ENCODE peak calls at places on chromosomes 13 and 19, in four cellular contexts. One of them, this sample, is unnamed.

GRCh38 chr13:102784501-102784900 is 10.9 kb upstream of the TEX30 start:
- DNase-seq in CD8-positive, alpha-beta memory T cell: no peak
- DNase-seq in colonic mucosa: no peak
- DNase-seq in left lung: no peak
- DNase-seq in this sample: no peak

GRCh38 chr19:53538378-53539109 is 599 bp downstream of the ZNF331 start:
- DNase-seq in CD8-positive, alpha-beta memory T cell: no peak
- DNase-seq in colonic mucosa: no peak
- DNase-seq in left lung: no peak
- DNase-seq in this sample: no peak

GRCh38 chr13:110233181-110233641 is 73.7 kb downstream of the COL4A1 start:
- DNase-seq in CD8-positive, alpha-beta memory T cell: no peak
- DNase-seq in colonic mucosa: no peak
- DNase-seq in left lung: no peak
- DNase-seq in this sample: peak

GRCh38 chr19:6800991-6801396 is 28.5 kb downstream of the VAV1 start:
- DNase-seq in CD8-positive, alpha-beta memory T cell: no peak
- DNase-seq in colonic mucosa: no peak
- DNase-seq in left lung: no peak
- DNase-seq in this sample: no peak

GRCh38 chr13:41326661-41327060 is 15.6 kb downstream of the NAA16 start:
- DNase-seq in CD8-positive, alpha-beta memory T cell: no peak
- DNase-seq in colonic mucosa: no peak
- DNase-seq in left lung: no peak
- DNase-seq in this sample: no peak

GRCh38 chr13:106140476-106140875 is 395.0 kb downstream of the EFNB2 start:
- DNase-seq in CD8-positive, alpha-beta memory T cell: no peak
- DNase-seq in colonic mucosa: no peak
- DNase-seq in left lung: no peak
- DNase-seq in this sample: no peak

GRCh38 chr19:57712222-57712621 is 3.2 kb upstream of the ZNF154 start:
- DNase-seq in CD8-positive, alpha-beta memory T cell: no peak
- DNase-seq in colonic mucosa: no peak
- DNase-seq in left lung: no peak
- DNase-seq in this sample: no peak

GRCh38 chr19:41324921-41325639 is 15.1 kb downstream of the CCDC97 start:
- DNase-seq in CD8-positive, alpha-beta memory T cell: peak
- DNase-seq in colonic mucosa: peak
- DNase-seq in left lung: peak
- DNase-seq in this sample: peak

GRCh38 chr13:76148374-76148773 is 512.2 kb downstream of the LMO7 start:
- DNase-seq in CD8-positive, alpha-beta memory T cell: no peak
- DNase-seq in colonic mucosa: no peak
- DNase-seq in left lung: no peak
- DNase-seq in this sample: no peak

GRCh38 chr19:55198651-55199050 is 10.7 kb downstream of the PTPRH start:
- DNase-seq in CD8-positive, alpha-beta memory T cell: no peak
- DNase-seq in colonic mucosa: no peak
- DNase-seq in left lung: no peak
- DNase-seq in this sample: no peak

GRCh38 chr19:13208131-13208963 is 58.1 kb downstream of the IER2 start:
- DNase-seq in CD8-positive, alpha-beta memory T cell: no peak
- DNase-seq in colonic mucosa: peak
- DNase-seq in left lung: peak
- DNase-seq in this sample: peak

GRCh38 chr19:4304509-4305252 is at the start of gene FSD1:
- DNase-seq in CD8-positive, alpha-beta memory T cell: peak
- DNase-seq in colonic mucosa: no peak
- DNase-seq in left lung: no peak
- DNase-seq in this sample: no peak

GRCh38 chr19:33673258-33673875 is 51.6 kb downstream of the CHST8 start:
- DNase-seq in CD8-positive, alpha-beta memory T cell: no peak
- DNase-seq in colonic mucosa: no peak
- DNase-seq in left lung: no peak
- DNase-seq in this sample: peak

GRCh38 chr13:32314968-32315254 is 252 bp downstream of the ZAR1L start:
- DNase-seq in CD8-positive, alpha-beta memory T cell: peak
- DNase-seq in colonic mucosa: peak
- DNase-seq in left lung: no peak
- DNase-seq in this sample: no peak

DNA sequence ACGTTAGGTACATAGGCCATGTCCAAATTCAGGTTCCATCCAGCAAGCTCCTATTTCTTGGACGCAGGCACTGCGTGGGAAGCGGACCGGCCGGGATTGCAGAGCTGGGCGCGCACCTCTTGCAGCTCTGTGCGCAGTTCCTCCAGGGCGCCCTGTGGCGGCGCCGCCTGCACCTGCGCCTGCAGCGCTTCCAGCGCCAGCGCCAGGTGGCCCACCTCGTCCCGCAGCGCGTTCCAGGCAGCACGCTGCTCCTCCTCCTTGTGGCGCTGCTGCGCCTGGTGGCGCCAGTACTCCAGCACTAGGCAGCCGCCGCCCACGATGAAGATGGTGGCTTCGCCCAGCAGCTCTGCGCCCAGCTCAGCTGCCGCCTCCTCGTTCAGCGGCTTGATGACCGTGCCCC is 31.1 kb downstream of the OPA3 start:
- DNase-seq in CD8-positive, alpha-beta memory T cell: no peak
- DNase-seq in colonic mucosa: peak
- DNase-seq in left lung: no peak
- DNase-seq in this sample: no peak
- H3K27ac ChIP-seq in CD8-positive, alpha-beta memory T cell: no peak
- H3K27ac ChIP-seq in colonic mucosa: no peak
- H3K27ac ChIP-seq in left lung: no peak
- H3K27ac ChIP-seq in this sample: no peak

GRCh38 chr19:56404705-56405056 is 549 bp downstream of the ZNF583 start:
- DNase-seq in CD8-positive, alpha-beta memory T cell: peak
- DNase-seq in colonic mucosa: no peak
- DNase-seq in left lung: no peak
- DNase-seq in this sample: no peak
- H3K27ac ChIP-seq in CD8-positive, alpha-beta memory T cell: peak
- H3K27ac ChIP-seq in colonic mucosa: no peak
- H3K27ac ChIP-seq in left lung: peak
- H3K27ac ChIP-seq in this sample: peak

DNA sequence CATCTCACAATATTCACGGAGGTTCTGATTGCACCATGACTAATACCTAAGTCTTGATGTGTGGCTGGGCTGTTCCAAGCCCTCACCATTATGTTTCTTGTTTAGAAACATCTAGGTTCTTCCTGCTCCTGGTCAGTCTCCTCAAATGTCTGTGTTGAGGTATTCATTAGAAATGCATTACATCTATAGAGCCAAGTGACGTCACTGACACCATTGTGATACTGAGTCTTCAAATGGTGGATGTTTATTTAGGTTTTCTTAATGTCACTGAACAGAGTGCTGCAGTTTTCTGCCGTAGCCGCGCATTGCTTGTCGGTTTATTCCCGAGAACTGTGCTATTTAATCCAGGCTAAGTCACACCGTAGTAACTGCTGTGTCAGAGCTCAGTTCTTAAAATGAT is 142.4 kb upstream of the SPACA7 start:
- DNase-seq in CD8-positive, alpha-beta memory T cell: no peak
- DNase-seq in colonic mucosa: no peak
- DNase-seq in left lung: no peak
- DNase-seq in this sample: no peak
- H3K27ac ChIP-seq in CD8-positive, alpha-beta memory T cell: no peak
- H3K27ac ChIP-seq in colonic mucosa: no peak
- H3K27ac ChIP-seq in left lung: no peak
- H3K27ac ChIP-seq in this sample: no peak

GRCh38 chr13:48782429-48782840 is 128.7 kb downstream of the CYSLTR2 start:
- DNase-seq in CD8-positive, alpha-beta memory T cell: no peak
- DNase-seq in colonic mucosa: no peak
- DNase-seq in left lung: no peak
- DNase-seq in this sample: no peak
- H3K27ac ChIP-seq in CD8-positive, alpha-beta memory T cell: no peak
- H3K27ac ChIP-seq in colonic mucosa: no peak
- H3K27ac ChIP-seq in left lung: peak
- H3K27ac ChIP-seq in this sample: no peak

DNA sequence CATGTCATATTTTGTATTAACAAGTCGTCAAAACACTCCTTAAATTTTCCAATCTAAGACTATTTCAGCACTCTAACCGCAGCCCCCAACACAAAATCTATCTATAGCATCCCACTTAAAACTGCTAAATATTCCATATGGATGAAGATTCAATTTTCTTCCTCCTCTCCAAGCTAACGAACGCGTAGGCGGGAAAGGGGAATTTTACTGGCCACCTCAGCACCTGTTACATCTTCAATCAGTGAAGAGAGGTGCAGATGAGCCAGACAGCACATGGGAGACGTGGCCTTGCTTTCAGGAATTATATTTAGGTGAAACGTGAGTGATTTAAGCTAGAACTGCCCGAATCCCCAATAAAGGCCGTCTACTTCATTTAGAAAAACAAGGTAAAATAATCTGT is 1.1 kb downstream of the RBM26 start:
- DNase-seq in CD8-positive, alpha-beta memory T cell: no peak
- DNase-seq in colonic mucosa: no peak
- DNase-seq in left lung: no peak
- DNase-seq in this sample: no peak
- H3K27ac ChIP-seq in CD8-positive, alpha-beta memory T cell: peak
- H3K27ac ChIP-seq in colonic mucosa: no peak
- H3K27ac ChIP-seq in left lung: peak
- H3K27ac ChIP-seq in this sample: peak

DNA sequence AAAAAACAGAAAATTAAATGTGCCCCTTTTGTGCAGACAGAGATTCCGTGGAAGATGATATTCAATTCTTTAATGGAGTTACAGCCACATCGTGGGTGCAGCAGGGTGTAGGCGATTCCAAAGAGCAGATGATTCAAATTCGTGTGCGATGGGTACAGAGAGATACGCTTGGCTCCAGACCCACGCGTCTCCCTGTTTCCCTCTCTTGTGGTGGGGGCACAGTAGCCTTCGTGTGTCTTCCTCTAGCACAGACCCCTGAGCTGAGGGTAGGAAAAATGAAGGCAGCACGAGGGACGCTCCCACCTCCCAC is 4.8 kb downstream of the TSPAN16 start:
- DNase-seq in CD8-positive, alpha-beta memory T cell: no peak
- DNase-seq in colonic mucosa: no peak
- DNase-seq in left lung: no peak
- DNase-seq in this sample: no peak
- H3K27ac ChIP-seq in CD8-positive, alpha-beta memory T cell: no peak
- H3K27ac ChIP-seq in colonic mucosa: no peak
- H3K27ac ChIP-seq in left lung: no peak
- H3K27ac ChIP-seq in this sample: no peak

GRCh38 chr19:10431943-10432735 is 11.8 kb downstream of the PDE4A start:
- DNase-seq in CD8-positive, alpha-beta memory T cell: peak
- DNase-seq in colonic mucosa: peak
- DNase-seq in left lung: peak
- DNase-seq in this sample: peak
- H3K27ac ChIP-seq in CD8-positive, alpha-beta memory T cell: peak
- H3K27ac ChIP-seq in colonic mucosa: peak
- H3K27ac ChIP-seq in left lung: peak
- H3K27ac ChIP-seq in this sample: peak